ENCODE peak calls at places on chromosomes 5 and 9, in six cellular contexts. N is H1, S is GM12878, D is K562, Z is GM12891, R is HepG2. Q is an unnamed sample.

GRCh38 chr9:35797311-35798109 is 6.1 kb downstream of the NPR2 start:
- DNase-seq in Z (no peak), N (no peak), D (no peak), R (no peak), S (no peak), Q (no peak)

GRCh38 chr5:134533115-134533815 is 7.8 kb downstream of the JADE2 start:
- DNase-seq in S (no peak), D (no peak), N (no peak), R (no peak), Z (no peak), Q (no peak)

GRCh38 chr5:33649801-33650482 is 209.2 kb downstream of the TARS1 start:
- DNase-seq in R (no peak), Z (no peak), N (no peak), D (no peak), S (no peak), Q (no peak)

GRCh38 chr5:177317959-177318377 is 6.3 kb upstream of the MXD3 start:
- DNase-seq in Z (no peak), D (peak; percentile 85), R (peak; percentile 75), S (no peak), N (peak; percentile 87), Q (no peak)

GRCh38 chr9:98832768-98833089 is 25.3 kb downstream of the GALNT12 start:
- DNase-seq in D (no peak), N (no peak), R (no peak), S (no peak), Z (no peak), Q (no peak)

GRCh38 chr5:150313921-150314716 is 11.4 kb upstream of the ARSI start:
- DNase-seq in R (no peak), Z (no peak), N (no peak), S (no peak), D (no peak), Q (no peak)

GRCh38 chr9:127122176-127123151 is at the start of gene ANGPTL2:
- DNase-seq in D (no peak), N (peak; percentile 90), R (peak; percentile 43), Z (peak; percentile 64), S (no peak), Q (no peak)

GRCh38 chr9:35923927-35924763 is 14.9 kb downstream of the SPAAR start:
- DNase-seq in Z (no peak), S (no peak), D (peak; percentile 86), R (no peak), N (no peak), Q (no peak)

GRCh38 chr9:88425538-88425950 is 37.3 kb downstream of the SPIN1 start:
- DNase-seq in Z (no peak), S (no peak), R (no peak), N (no peak), D (no peak), Q (no peak)

GRCh38 chr5:75933489-75933888 is 149.7 kb upstream of the SV2C start:
- DNase-seq in S (no peak), D (no peak), N (no peak), Z (no peak), R (no peak), Q (no peak)

GRCh38 chr5:61229416-61229815 is 67.1 kb upstream of the SMIM15 start:
- DNase-seq in D (peak; percentile 3), Z (no peak), S (no peak), N (no peak), R (no peak), Q (no peak)

GRCh38 chr5:135177591-135177990 is 143.6 kb upstream of the PITX1 start:
- DNase-seq in S (no peak), R (no peak), N (no peak), D (no peak), Z (no peak), Q (no peak)

GRCh38 chr5:40401965-40402364 is 277.8 kb upstream of the PTGER4 start:
- DNase-seq in S (no peak), D (no peak), N (no peak), R (no peak), Z (no peak), Q (no peak)

GRCh38 chr5:77249475-77249874 is 39.0 kb downstream of the PDE8B start:
- DNase-seq in D (no peak), S (no peak), Z (no peak), N (no peak), R (no peak), Q (no peak)

GRCh38 chr5:98455660-98456059 is 317.8 kb upstream of the RGMB start:
- DNase-seq in R (no peak), D (no peak), S (no peak), N (no peak), Z (no peak), Q (no peak)

GRCh38 chr9:83986765-83987401 is 6.3 kb downstream of the RMI1 start:
- DNase-seq in D (peak; percentile 54), N (no peak), S (no peak), Z (no peak), R (peak; percentile 80), Q (no peak)

GRCh38 chr9:131422241-131422792 is 28.4 kb downstream of the PRRC2B start:
- DNase-seq in R (no peak), Z (no peak), D (no peak), S (no peak), N (no peak), Q (no peak)

GRCh38 chr5:118314936-118315335 is 673.4 kb downstream of the DTWD2 start:
- DNase-seq in D (no peak), N (no peak), R (no peak), S (no peak), Z (no peak), Q (no peak)

GRCh38 chr5:138289296-138289695 is 14.9 kb upstream of the GFRA3 start:
- DNase-seq in Z (no peak), D (no peak), R (no peak), S (no peak), N (no peak), Q (no peak)

GRCh38 chr9:97958812-97959511 is 21.0 kb upstream of the HEMGN start:
- DNase-seq in D (peak; percentile 68), R (no peak), Z (no peak), N (no peak), S (no peak), Q (no peak)

GRCh38 chr9:87521834-87522233 is 24.2 kb downstream of the DAPK1 start:
- DNase-seq in D (no peak), Z (no peak), R (no peak), S (no peak), N (peak; percentile 24), Q (no peak)

GRCh38 chr5:111301264-111301663 is 77.1 kb downstream of the CAMK4 start:
- DNase-seq in R (no peak), N (no peak), S (no peak), Z (no peak), D (no peak), Q (no peak)

GRCh38 chr5:78291687-78292086 is 2.8 kb downstream of the AP3B1 start:
- DNase-seq in Z (no peak), D (no peak), N (no peak), S (no peak), R (no peak), Q (no peak)

GRCh38 chr9:109086221-109086620 is 33.5 kb downstream of the TMEM245 start:
- DNase-seq in N (no peak), S (peak; percentile 38), R (no peak), Z (no peak), D (no peak), Q (no peak)

GRCh38 chr5:27434335-27434734 is 395.9 kb upstream of the CDH9 start:
- DNase-seq in S (no peak), D (no peak), R (no peak), Z (no peak), N (no peak), Q (no peak)

DNA sequence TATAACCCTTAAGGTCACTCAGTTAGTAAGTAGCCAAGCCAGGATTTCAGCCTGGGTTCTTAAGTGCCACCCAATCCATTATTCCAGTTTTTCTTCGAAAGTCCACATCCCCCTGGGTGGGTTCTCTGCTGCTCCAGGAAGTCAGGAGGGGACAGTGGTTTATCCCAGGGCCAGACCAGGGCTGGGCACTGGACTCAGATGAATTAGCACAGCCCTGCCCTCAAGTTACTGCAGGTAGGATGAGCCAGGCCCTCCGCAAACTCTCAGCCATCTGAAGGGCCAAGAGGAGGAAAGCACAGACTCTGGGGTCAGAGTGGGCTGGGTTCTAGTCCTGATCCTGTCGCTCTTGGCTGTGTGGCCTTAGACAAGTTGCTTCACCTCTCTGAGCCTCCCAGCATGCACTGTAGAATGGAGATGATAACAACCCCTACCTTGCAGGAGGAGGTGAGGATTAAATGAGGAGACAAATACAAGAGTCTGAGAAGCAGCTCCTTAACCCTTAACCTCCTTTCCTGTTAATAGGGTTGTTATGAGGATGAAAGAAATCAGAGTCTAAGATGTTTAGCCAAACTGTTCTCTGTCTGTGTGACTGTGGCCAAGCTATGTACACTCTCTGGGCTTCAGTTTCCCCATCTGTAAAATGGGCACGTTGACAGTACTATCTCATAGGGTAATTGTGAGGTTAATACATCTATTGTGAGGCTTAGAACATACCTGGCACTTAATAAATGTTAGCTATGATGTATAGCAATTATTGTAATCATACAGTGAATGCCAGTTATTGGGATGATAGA is 6.8 kb upstream of the NEURL1B start:
- DNase-seq in N (no peak), R (no peak), S (no peak), D (no peak), Z (no peak), Q (no peak)
- TF ChIP-seq TAF1 in N (no peak), R (no peak), S (no peak), D (no peak), Z (no peak), Q (no peak)

DNA sequence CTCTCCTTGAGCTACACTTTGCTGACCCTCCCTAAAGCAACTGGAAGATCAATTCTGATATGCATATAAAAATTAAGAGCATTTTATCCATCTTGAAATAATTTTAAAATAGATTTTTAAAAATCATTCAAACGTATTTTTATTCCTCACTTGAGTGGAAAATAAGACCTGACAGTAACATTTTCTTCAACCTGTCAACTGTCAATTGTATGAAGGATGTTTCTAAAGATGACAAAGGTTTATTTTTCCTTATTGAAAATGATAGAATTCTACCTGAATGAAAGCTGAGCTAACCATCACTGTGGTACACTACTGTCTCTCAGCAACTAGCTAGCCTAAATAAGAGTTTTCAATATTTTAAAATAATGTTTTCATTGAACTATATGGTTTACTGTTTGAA is 7.0 kb downstream of the EFNA5 start:
- DNase-seq in Z (no peak), N (no peak), D (no peak), R (no peak), S (no peak), Q (no peak)
- TF ChIP-seq POLR2AphosphoS5 in Z (no peak), N (no peak), D (no peak), R (no peak), S (no peak), Q (no peak)

GRCh38 chr9:133162802-133163558 is 734 bp downstream of the GBGT1 start:
- DNase-seq in S (no peak), D (no peak), N (peak; percentile 59), Z (no peak), R (no peak), Q (no peak)

GRCh38 chr9:133166392-133166791 is 2.7 kb upstream of the GBGT1 start:
- DNase-seq in N (no peak), R (no peak), S (no peak), Z (no peak), D (no peak), Q (no peak)

GRCh38 chr9:133161542-133161950 is 2.2 kb downstream of the GBGT1 start:
- DNase-seq in N (no peak), R (no peak), D (no peak), S (no peak), Z (no peak), Q (no peak)

GRCh38 chr9:133164209-133164590 is 486 bp upstream of the GBGT1 start:
- DNase-seq in Z (no peak), N (no peak), R (no peak), D (no peak), S (no peak), Q (no peak)

GRCh38 chr9:133163559-133164208 is at the start of gene GBGT1:
- DNase-seq in R (no peak), D (peak; percentile 77), S (no peak), N (peak; percentile 90), Z (no peak), Q (peak; percentile 61)
- TF ChIP-seq POLR2A in R (no peak), D (peak; percentile 73), S (no peak), N (no peak), Z (no peak), Q (no peak)

GRCh38 chr9:6484210-6484609 is 71.2 kb downstream of the UHRF2 start:
- DNase-seq in S (no peak), N (no peak), Z (no peak), R (no peak), D (no peak), Q (no peak)
- TF ChIP-seq TAF1 in S (no peak), N (no peak), Z (no peak), R (no peak), D (no peak), Q (no peak)